ENCODE peak calls at places on chromosome 15, in nine cellular contexts. One of them, this sample, is unnamed.

GRCh38 chr15:73341886-73342600 is 26.7 kb downstream of the HCN4 start:
- DNase-seq in GM23248: peak
- DNase-seq in glutamatergic neuron: no peak
- DNase-seq in occipital lobe: no peak
- DNase-seq in Panc1: no peak
- DNase-seq in AG20443: no peak
- DNase-seq in COR-L47: no peak
- DNase-seq in psoas muscle: no peak
- DNase-seq in stimulated activated CD8-positive, alpha-beta memory T cell treated with anti-CD3 and anti-CD28 coated beads, Interleukin-2, amount 100 ng/mL, for 1 hour: no peak
- DNase-seq in this sample: no peak

GRCh38 chr15:47407692-47408091 is 309.6 kb upstream of the SEMA6D start:
- DNase-seq in GM23248: no peak
- DNase-seq in glutamatergic neuron: no peak
- DNase-seq in occipital lobe: no peak
- DNase-seq in Panc1: no peak
- DNase-seq in AG20443: no peak
- DNase-seq in COR-L47: no peak
- DNase-seq in psoas muscle: no peak
- DNase-seq in stimulated activated CD8-positive, alpha-beta memory T cell treated with anti-CD3 and anti-CD28 coated beads, Interleukin-2, amount 100 ng/mL, for 1 hour: no peak
- DNase-seq in this sample: no peak

GRCh38 chr15:34059946-34060345 is 20.9 kb upstream of the AVEN start:
- DNase-seq in GM23248: no peak
- DNase-seq in glutamatergic neuron: no peak
- DNase-seq in occipital lobe: no peak
- DNase-seq in Panc1: no peak
- DNase-seq in AG20443: no peak
- DNase-seq in COR-L47: no peak
- DNase-seq in psoas muscle: no peak
- DNase-seq in stimulated activated CD8-positive, alpha-beta memory T cell treated with anti-CD3 and anti-CD28 coated beads, Interleukin-2, amount 100 ng/mL, for 1 hour: no peak
- DNase-seq in this sample: no peak

GRCh38 chr15:77416954-77417353 is 3.0 kb downstream of the PEAK1 start:
- DNase-seq in GM23248: peak
- DNase-seq in glutamatergic neuron: no peak
- DNase-seq in occipital lobe: no peak
- DNase-seq in Panc1: no peak
- DNase-seq in AG20443: no peak
- DNase-seq in COR-L47: no peak
- DNase-seq in psoas muscle: no peak
- DNase-seq in stimulated activated CD8-positive, alpha-beta memory T cell treated with anti-CD3 and anti-CD28 coated beads, Interleukin-2, amount 100 ng/mL, for 1 hour: no peak
- DNase-seq in this sample: no peak

GRCh38 chr15:99605490-99605931 is 39.7 kb downstream of the MEF2A start:
- DNase-seq in GM23248: no peak
- DNase-seq in glutamatergic neuron: no peak
- DNase-seq in occipital lobe: no peak
- DNase-seq in Panc1: no peak
- DNase-seq in AG20443: no peak
- DNase-seq in COR-L47: no peak
- DNase-seq in psoas muscle: no peak
- DNase-seq in stimulated activated CD8-positive, alpha-beta memory T cell treated with anti-CD3 and anti-CD28 coated beads, Interleukin-2, amount 100 ng/mL, for 1 hour: no peak
- DNase-seq in this sample: no peak

GRCh38 chr15:23516866-23517265 is 48.6 kb upstream of the MKRN3 start:
- DNase-seq in GM23248: no peak
- DNase-seq in glutamatergic neuron: no peak
- DNase-seq in occipital lobe: no peak
- DNase-seq in Panc1: no peak
- DNase-seq in AG20443: no peak
- DNase-seq in COR-L47: no peak
- DNase-seq in psoas muscle: no peak
- DNase-seq in stimulated activated CD8-positive, alpha-beta memory T cell treated with anti-CD3 and anti-CD28 coated beads, Interleukin-2, amount 100 ng/mL, for 1 hour: no peak
- DNase-seq in this sample: no peak

GRCh38 chr15:35736150-35736549 is 190.2 kb upstream of the DPH6 start:
- DNase-seq in GM23248: no peak
- DNase-seq in glutamatergic neuron: no peak
- DNase-seq in occipital lobe: no peak
- DNase-seq in Panc1: no peak
- DNase-seq in AG20443: no peak
- DNase-seq in COR-L47: no peak
- DNase-seq in psoas muscle: no peak
- DNase-seq in stimulated activated CD8-positive, alpha-beta memory T cell treated with anti-CD3 and anti-CD28 coated beads, Interleukin-2, amount 100 ng/mL, for 1 hour: no peak
- DNase-seq in this sample: no peak

GRCh38 chr15:88658972-88659931 is 20.4 kb downstream of the ISG20 start:
- DNase-seq in GM23248: peak
- DNase-seq in glutamatergic neuron: no peak
- DNase-seq in occipital lobe: peak
- DNase-seq in Panc1: no peak
- DNase-seq in AG20443: peak
- DNase-seq in COR-L47: no peak
- DNase-seq in psoas muscle: no peak
- DNase-seq in stimulated activated CD8-positive, alpha-beta memory T cell treated with anti-CD3 and anti-CD28 coated beads, Interleukin-2, amount 100 ng/mL, for 1 hour: no peak
- DNase-seq in this sample: no peak

GRCh38 chr15:34837246-34838016 is 42.1 kb upstream of the ACTC1 start:
- DNase-seq in GM23248: peak
- DNase-seq in glutamatergic neuron: no peak
- DNase-seq in occipital lobe: no peak
- DNase-seq in Panc1: no peak
- DNase-seq in AG20443: peak
- DNase-seq in COR-L47: no peak
- DNase-seq in psoas muscle: no peak
- DNase-seq in stimulated activated CD8-positive, alpha-beta memory T cell treated with anti-CD3 and anti-CD28 coated beads, Interleukin-2, amount 100 ng/mL, for 1 hour: no peak
- DNase-seq in this sample: no peak